ENCODE peak calls at places on chromosomes 5 and 9, in eight cellular contexts. One of them, this sample, is unnamed.

GRCh38 chr5:138645778-138646575 is 70.8 kb upstream of the HSPA9 start:
- DNase-seq in HCT116: no peak
- DNase-seq in NT2/D1: no peak
- DNase-seq in C1 segment of cervical spinal cord: no peak
- DNase-seq in activated gamma-delta T cell treated with anti-CD3 and anti-CD28 coated beads, Interleukin-2, amount 50 U/mL, for 16 hours: no peak
- DNase-seq in IMR-90: no peak
- DNase-seq in PC-3: no peak
- DNase-seq in natural killer cell treated with Interleukin-12 subunit alpha and Interleukin-12 subunit beta and Interleukin-15 and Interleukin-18, amount 100 ng/mL, for 72 hours: no peak
- DNase-seq in this sample: peak; percentile 34

GRCh38 chr5:133356386-133357331 is 255.7 kb downstream of the FSTL4 start:
- DNase-seq in HCT116: no peak
- DNase-seq in NT2/D1: no peak
- DNase-seq in C1 segment of cervical spinal cord: no peak
- DNase-seq in activated gamma-delta T cell treated with anti-CD3 and anti-CD28 coated beads, Interleukin-2, amount 50 U/mL, for 16 hours: no peak
- DNase-seq in IMR-90: no peak
- DNase-seq in PC-3: no peak
- DNase-seq in natural killer cell treated with Interleukin-12 subunit alpha and Interleukin-12 subunit beta and Interleukin-15 and Interleukin-18, amount 100 ng/mL, for 72 hours: no peak
- DNase-seq in this sample: no peak

GRCh38 chr5:98902733-98903132 is 26.1 kb downstream of the CHD1 start:
- DNase-seq in HCT116: no peak
- DNase-seq in NT2/D1: no peak
- DNase-seq in C1 segment of cervical spinal cord: no peak
- DNase-seq in activated gamma-delta T cell treated with anti-CD3 and anti-CD28 coated beads, Interleukin-2, amount 50 U/mL, for 16 hours: no peak
- DNase-seq in IMR-90: peak; percentile 68
- DNase-seq in PC-3: peak; percentile 51
- DNase-seq in natural killer cell treated with Interleukin-12 subunit alpha and Interleukin-12 subunit beta and Interleukin-15 and Interleukin-18, amount 100 ng/mL, for 72 hours: no peak
- DNase-seq in this sample: no peak

GRCh38 chr5:109324941-109325340 is 84.8 kb downstream of the PJA2 start:
- DNase-seq in HCT116: no peak
- DNase-seq in NT2/D1: no peak
- DNase-seq in C1 segment of cervical spinal cord: no peak
- DNase-seq in activated gamma-delta T cell treated with anti-CD3 and anti-CD28 coated beads, Interleukin-2, amount 50 U/mL, for 16 hours: no peak
- DNase-seq in IMR-90: no peak
- DNase-seq in PC-3: no peak
- DNase-seq in natural killer cell treated with Interleukin-12 subunit alpha and Interleukin-12 subunit beta and Interleukin-15 and Interleukin-18, amount 100 ng/mL, for 72 hours: no peak
- DNase-seq in this sample: no peak

GRCh38 chr5:1764606-1764960 is 35.1 kb downstream of the MRPL36 start:
- DNase-seq in HCT116: no peak
- DNase-seq in NT2/D1: no peak
- DNase-seq in C1 segment of cervical spinal cord: no peak
- DNase-seq in activated gamma-delta T cell treated with anti-CD3 and anti-CD28 coated beads, Interleukin-2, amount 50 U/mL, for 16 hours: no peak
- DNase-seq in IMR-90: no peak
- DNase-seq in PC-3: no peak
- DNase-seq in natural killer cell treated with Interleukin-12 subunit alpha and Interleukin-12 subunit beta and Interleukin-15 and Interleukin-18, amount 100 ng/mL, for 72 hours: no peak
- DNase-seq in this sample: no peak

GRCh38 chr9:98986866-98987653 is 43.4 kb downstream of the COL15A1 start:
- DNase-seq in HCT116: no peak
- DNase-seq in NT2/D1: no peak
- DNase-seq in C1 segment of cervical spinal cord: no peak
- DNase-seq in activated gamma-delta T cell treated with anti-CD3 and anti-CD28 coated beads, Interleukin-2, amount 50 U/mL, for 16 hours: no peak
- DNase-seq in IMR-90: no peak
- DNase-seq in PC-3: no peak
- DNase-seq in natural killer cell treated with Interleukin-12 subunit alpha and Interleukin-12 subunit beta and Interleukin-15 and Interleukin-18, amount 100 ng/mL, for 72 hours: no peak
- DNase-seq in this sample: no peak

GRCh38 chr5:10454591-10455272 is 13.1 kb downstream of the ROPN1L start:
- DNase-seq in HCT116: no peak
- DNase-seq in NT2/D1: no peak
- DNase-seq in C1 segment of cervical spinal cord: no peak
- DNase-seq in activated gamma-delta T cell treated with anti-CD3 and anti-CD28 coated beads, Interleukin-2, amount 50 U/mL, for 16 hours: no peak
- DNase-seq in IMR-90: peak; percentile 83
- DNase-seq in PC-3: peak; percentile 94
- DNase-seq in natural killer cell treated with Interleukin-12 subunit alpha and Interleukin-12 subunit beta and Interleukin-15 and Interleukin-18, amount 100 ng/mL, for 72 hours: no peak
- DNase-seq in this sample: no peak

GRCh38 chr5:59038169-59039002 is 455.5 kb downstream of the RAB3C start:
- DNase-seq in HCT116: no peak
- DNase-seq in NT2/D1: no peak
- DNase-seq in C1 segment of cervical spinal cord: no peak
- DNase-seq in activated gamma-delta T cell treated with anti-CD3 and anti-CD28 coated beads, Interleukin-2, amount 50 U/mL, for 16 hours: no peak
- DNase-seq in IMR-90: peak; percentile 19
- DNase-seq in PC-3: no peak
- DNase-seq in natural killer cell treated with Interleukin-12 subunit alpha and Interleukin-12 subunit beta and Interleukin-15 and Interleukin-18, amount 100 ng/mL, for 72 hours: no peak
- DNase-seq in this sample: no peak